ENCODE peak calls at places on chromosomes 5 and 9, in six cellular contexts. Z is H1, U is stomach, C is transverse colon, I is sigmoid colon, T is upper lobe of left lung. A is an unnamed sample.

GRCh38 chr9:127307802-127308201 is 43.2 kb downstream of the GARNL3 start:
- DNase-seq in T (no peak), C (no peak), U (peak; percentile 34), Z (no peak), I (no peak), A (no peak)

GRCh38 chr9:2257530-2257929 is 242.4 kb downstream of the SMARCA2 start:
- DNase-seq in T (no peak), I (no peak), U (no peak), C (no peak), Z (no peak), A (no peak)

GRCh38 chr5:157280927-157281326 is 15.0 kb downstream of the CYFIP2 start:
- DNase-seq in U (no peak), T (no peak), I (no peak), C (no peak), Z (no peak), A (no peak)

GRCh38 chr5:150461231-150461630 is 11.7 kb upstream of the RPS14 start:
- DNase-seq in C (peak; percentile 56), T (peak; percentile 65), I (no peak), U (no peak), Z (no peak), A (no peak)

GRCh38 chr9:120138955-120139354 is 441.0 kb downstream of the CDK5RAP2 start:
- DNase-seq in C (no peak), T (no peak), I (no peak), U (no peak), Z (no peak), A (no peak)

GRCh38 chr5:150473673-150474358 is 24.3 kb upstream of the RPS14 start:
- DNase-seq in I (no peak), U (no peak), C (no peak), Z (no peak), T (peak; percentile 55), A (no peak)

GRCh38 chr9:129012893-129013448 is 15.2 kb downstream of the SH3GLB2 start:
- DNase-seq in U (no peak), C (no peak), Z (no peak), I (no peak), T (no peak), A (no peak)

GRCh38 chr9:86099695-86100364 is 472 bp upstream of the GOLM1 start:
- DNase-seq in U (peak; percentile 43), C (peak; percentile 75), I (peak; percentile 79), Z (peak; percentile 74), T (peak; percentile 63), A (no peak)

GRCh38 chr9:117314021-117314420 is 100.8 kb downstream of the ASTN2 start:
- DNase-seq in I (no peak), C (no peak), T (no peak), Z (no peak), U (no peak), A (no peak)

GRCh38 chr5:121221483-121221882 is 630.2 kb upstream of the FTMT start:
- DNase-seq in I (peak; percentile 62), U (no peak), C (no peak), T (no peak), Z (no peak), A (peak; percentile 33)

GRCh38 chr5:130400091-130400490 is 495.8 kb downstream of the CHSY3 start:
- DNase-seq in Z (no peak), C (no peak), T (no peak), I (no peak), U (no peak), A (no peak)

DNA sequence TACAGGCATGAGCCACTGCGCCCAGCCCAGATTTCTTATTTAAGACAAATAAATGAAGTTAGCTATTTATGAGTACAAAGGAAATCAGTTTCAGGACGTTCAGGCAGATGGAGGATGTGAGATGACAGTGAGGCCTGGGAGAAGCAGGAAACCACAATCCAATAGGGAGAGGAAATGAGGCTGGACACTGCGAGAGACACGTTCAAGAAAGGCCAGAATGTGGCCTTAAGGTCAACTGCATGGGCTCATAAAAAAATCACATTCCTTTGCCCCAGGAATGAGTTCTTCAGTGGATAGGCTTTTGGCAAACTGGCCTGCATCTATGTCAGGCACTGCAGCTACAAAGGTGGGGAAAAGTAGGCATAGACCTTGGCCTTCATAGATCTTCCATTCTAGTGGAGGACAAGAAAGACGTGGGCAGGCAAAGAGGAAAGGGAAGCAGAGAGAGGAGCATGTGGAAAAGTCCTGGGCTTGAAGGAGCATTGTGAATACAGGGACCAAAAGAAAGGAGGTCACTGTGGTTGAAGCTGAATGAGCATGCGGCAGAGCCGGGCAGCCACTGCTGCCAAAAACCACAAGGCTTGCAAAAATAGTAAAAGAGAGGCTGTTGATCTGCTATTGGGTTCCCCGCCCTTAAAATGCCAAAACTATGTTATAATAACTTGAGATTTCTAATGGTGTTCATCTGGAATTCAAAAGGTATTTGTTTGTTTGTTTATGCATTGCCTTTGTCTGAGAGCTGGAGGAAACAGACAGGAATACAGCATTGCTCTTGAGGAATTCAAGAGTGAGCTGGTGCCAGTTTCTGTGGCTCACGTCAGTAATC is 133.0 kb downstream of the GNA14 start:
- DNase-seq in Z (no peak), C (no peak), I (no peak), T (no peak), U (no peak), A (no peak)
- H3K27ac ChIP-seq in Z (no peak overlapping the region), C (no peak overlapping the region), I (no peak overlapping the region), T (peak overlapping the region; percentile 74), U (no peak overlapping the region), A (no peak overlapping the region)

GRCh38 chr5:95738834-95739233 is 7.7 kb downstream of the RHOBTB3 start:
- DNase-seq in Z (no peak), C (no peak), T (no peak), I (no peak), U (no peak), A (no peak)
- TF ChIP-seq POLR2AphosphoS5 in Z (no peak), C (no peak), T (no peak), I (no peak), U (no peak), A (no peak)

DNA sequence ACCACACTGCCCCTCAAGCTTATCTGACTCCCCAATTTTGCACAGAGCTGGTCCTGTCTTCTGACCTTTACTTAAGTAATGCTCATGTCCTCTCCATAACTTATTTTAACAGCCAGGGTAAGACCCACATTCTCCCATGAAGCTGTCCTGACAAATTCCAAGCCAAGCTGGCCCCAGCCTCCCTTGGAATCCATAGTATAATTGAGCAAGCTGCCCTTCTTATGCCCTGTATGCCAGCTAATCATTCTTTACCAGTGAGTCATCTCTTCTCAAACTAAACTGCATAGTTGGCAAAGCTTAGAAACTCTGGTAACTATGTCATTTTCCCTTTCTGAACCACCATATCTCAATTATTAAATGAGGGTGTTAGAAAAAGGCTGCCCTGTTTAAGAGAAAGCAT is 92.4 kb downstream of the NFIB start:
- DNase-seq in T (no peak), Z (no peak), I (no peak), C (no peak), U (no peak), A (no peak)
- H3K27me3 ChIP-seq in T (no peaks in the 10 kb centered on the region), Z (no peaks in the 10 kb centered on the region), I (no peaks in the 10 kb centered on the region), C (no peaks in the 10 kb centered on the region), U (no peaks in the 10 kb centered on the region), A (no peaks in the 10 kb centered on the region)

DNA sequence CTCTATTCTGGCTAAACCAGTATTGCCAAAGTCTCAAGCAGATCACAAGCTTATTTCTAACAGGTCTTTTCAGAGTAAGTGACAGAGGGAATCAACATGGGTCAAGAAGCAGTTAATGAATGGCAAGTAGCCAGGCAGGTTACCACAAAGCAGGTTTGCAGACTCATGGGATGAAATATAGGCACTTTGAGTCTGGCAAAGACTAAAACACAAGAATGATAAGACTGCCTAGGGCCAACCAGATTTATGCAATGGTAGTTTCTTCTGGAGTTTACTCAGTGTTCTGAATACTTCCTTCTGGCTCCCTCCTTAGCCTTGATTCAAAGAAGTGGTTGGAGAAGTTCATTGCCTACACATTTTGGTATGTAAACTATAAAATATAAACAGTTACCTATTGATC is 3.6 kb downstream of the HMGCS1 start:
- DNase-seq in Z (no peak), I (no peak), U (peak; percentile 28), C (no peak), T (no peak), A (no peak)
- H3K27ac ChIP-seq in Z (no peak overlapping the region), I (no peak overlapping the region), U (peak overlapping the region; percentile 28), C (no peak overlapping the region), T (no peak overlapping the region), A (no peak overlapping the region)

A was measured in suprapubic skin.